ENCODE peak calls at places on chromosomes 11 and 22, in five cellular contexts. L is iPS DF 6.9, S is small intestine, G is A673, O is cardiac muscle cell. F is an unnamed sample. For H3K9me3 and H3K4me1, the result is how much of the 10 kb centered on the place peaks cover.

GRCh38 chr11:59206635-59207034 is 6.1 kb downstream of the MPEG1 start:
- DNase-seq in L (peak), S (peak), G (peak), O (peak), F (no peak)

GRCh38 chr22:38163844-38164577 is 17.6 kb downstream of the PLA2G6 start:
- DNase-seq in L (no peak), S (peak), G (no peak), O (no peak), F (no peak)

GRCh38 chr22:40635940-40636379 is 559 bp downstream of the MRTFA start:
- DNase-seq in L (no peak), S (peak), G (no peak), O (no peak), F (no peak)

GRCh38 chr11:28043930-28044709 is 63.8 kb downstream of the KIF18A start:
- DNase-seq in L (no peak), S (no peak), G (no peak), O (no peak), F (no peak)

GRCh38 chr11:18379201-18379600 is 15.2 kb upstream of the LDHA start:
- DNase-seq in L (no peak), S (no peak), G (no peak), O (no peak), F (no peak)

GRCh38 chr22:45254789-45255261 is 14.1 kb upstream of the KIAA0930 start:
- DNase-seq in L (no peak), S (no peak), G (no peak), O (no peak), F (no peak)

GRCh38 chr22:27716074-27716473 is 85.5 kb downstream of the MN1 start:
- DNase-seq in L (no peak), S (no peak), G (no peak), O (no peak), F (no peak)

GRCh38 chr11:20112291-20113146 is 47.8 kb downstream of the DBX1 start:
- DNase-seq in L (no peak), S (peak), G (peak), O (no peak), F (peak)

GRCh38 chr11:13338437-13339069 is 61.0 kb downstream of the BMAL1 start:
- DNase-seq in L (no peak), S (no peak), G (peak), O (no peak), F (no peak)

GRCh38 chr22:29635734-29636357 is 32.4 kb downstream of the NF2 start:
- DNase-seq in L (peak), S (peak), G (peak), O (peak), F (no peak)

GRCh38 chr11:62124186-62125113 is 639 bp downstream of the INCENP start:
- DNase-seq in L (no peak), S (peak), G (peak), O (peak), F (peak)

GRCh38 chr22:38240734-38241252 is 32.0 kb downstream of the TMEM184B start:
- DNase-seq in L (peak), S (peak), G (no peak), O (peak), F (no peak)

GRCh38 chr22:26295583-26296126 is 126.4 kb downstream of the SEZ6L start:
- DNase-seq in L (no peak), S (no peak), G (no peak), O (no peak), F (no peak)

GRCh38 chr11:116084511-116084910 is 580.3 kb upstream of the CADM1 start:
- DNase-seq in L (no peak), S (no peak), G (no peak), O (no peak), F (no peak)

GRCh38 chr11:79461144-79461543 is 20.3 kb upstream of the TENM4 start:
- DNase-seq in L (no peak), S (no peak), G (peak), O (peak), F (no peak)

GRCh38 chr22:48091656-48092223 is 1329.3 kb downstream of the TBC1D22A start:
- DNase-seq in L (no peak), S (no peak), G (no peak), O (no peak), F (no peak)
- H3K9me3 ChIP-seq in L (under half), S (under half), G (under half), O (under half), F (under half)

GRCh38 chr11:55457641-55458040 is 89.9 kb downstream of the OR4A15 start:
- DNase-seq in L (no peak), S (no peak), G (no peak), O (no peak), F (no peak)
- H3K4me1 ChIP-seq in L (under half), S (under half), G (under half), O (under half), F (under half)

DNA sequence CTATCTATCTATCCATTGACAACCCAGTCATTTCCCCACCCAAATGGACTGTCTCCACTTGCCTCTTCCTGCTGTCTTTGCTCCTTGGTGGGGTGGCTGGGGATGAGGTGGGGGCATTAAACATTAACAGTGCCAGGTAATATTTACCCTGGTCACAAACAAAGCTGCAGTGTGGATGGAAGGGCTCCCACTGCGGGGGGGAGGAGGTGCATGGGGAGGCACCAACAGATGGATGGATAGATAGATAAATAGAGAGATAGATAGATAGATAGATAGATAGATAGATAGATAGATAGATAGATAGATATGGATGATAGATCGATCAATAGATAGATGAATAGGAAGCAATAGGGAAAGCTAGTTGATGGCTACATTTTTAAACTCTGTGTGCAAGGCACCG is 2.3 kb upstream of the FXYD2 start:
- DNase-seq in L (no peak), S (no peak), G (no peak), O (no peak), F (no peak)
- H3K9me3 ChIP-seq in L (under half), S (under half), G (under half), O (under half), F (under half)

DNA sequence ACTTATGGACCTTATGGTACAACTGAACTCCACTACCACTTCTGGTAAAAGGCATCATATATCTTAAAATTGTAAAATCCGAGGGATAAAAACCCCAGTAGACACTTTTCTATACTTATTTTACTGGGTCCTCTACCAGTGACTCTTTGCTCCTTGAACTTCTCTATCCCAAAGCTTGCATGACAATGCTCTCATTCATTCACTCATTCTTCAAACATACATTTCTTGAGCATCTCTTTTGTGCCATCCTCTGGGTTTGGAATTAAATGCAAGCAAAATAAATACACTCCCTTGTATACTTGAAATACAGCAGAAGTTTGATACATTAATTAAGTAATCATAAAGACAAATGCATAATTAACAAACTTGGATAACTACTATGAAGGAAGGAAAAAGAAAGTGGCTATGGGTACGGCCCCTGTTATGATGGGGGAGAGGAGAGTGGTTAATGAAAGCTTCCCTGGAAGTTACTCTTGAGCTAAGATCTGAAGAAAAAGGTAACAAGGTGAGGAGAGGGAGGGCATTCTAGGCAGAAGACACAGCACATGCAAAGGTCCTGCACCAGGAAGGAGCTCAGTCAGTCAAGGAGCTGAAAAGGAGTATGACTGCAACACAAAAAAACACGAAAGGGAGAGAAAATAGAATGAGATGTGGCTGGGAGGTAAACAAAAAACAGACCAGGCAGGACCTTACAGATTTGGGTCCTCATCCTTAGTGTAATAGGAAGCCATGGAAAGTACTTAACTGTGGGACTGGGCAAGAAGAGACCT is 8.0 kb downstream of the MPZL3 start:
- DNase-seq in L (no peak), S (no peak), G (no peak), O (no peak), F (no peak)
- H3K4me1 ChIP-seq in L (under half), S (under half), G (under half), O (under half), F (under half)

GRCh38 chr11:91926967-91927366 is 297.7 kb upstream of the FAT3 start:
- DNase-seq in L (no peak), S (no peak), G (no peak), O (no peak), F (peak)
- H3K9me3 ChIP-seq in L (under half), S (under half), G (under half), O (under half), F (under half)

DNA sequence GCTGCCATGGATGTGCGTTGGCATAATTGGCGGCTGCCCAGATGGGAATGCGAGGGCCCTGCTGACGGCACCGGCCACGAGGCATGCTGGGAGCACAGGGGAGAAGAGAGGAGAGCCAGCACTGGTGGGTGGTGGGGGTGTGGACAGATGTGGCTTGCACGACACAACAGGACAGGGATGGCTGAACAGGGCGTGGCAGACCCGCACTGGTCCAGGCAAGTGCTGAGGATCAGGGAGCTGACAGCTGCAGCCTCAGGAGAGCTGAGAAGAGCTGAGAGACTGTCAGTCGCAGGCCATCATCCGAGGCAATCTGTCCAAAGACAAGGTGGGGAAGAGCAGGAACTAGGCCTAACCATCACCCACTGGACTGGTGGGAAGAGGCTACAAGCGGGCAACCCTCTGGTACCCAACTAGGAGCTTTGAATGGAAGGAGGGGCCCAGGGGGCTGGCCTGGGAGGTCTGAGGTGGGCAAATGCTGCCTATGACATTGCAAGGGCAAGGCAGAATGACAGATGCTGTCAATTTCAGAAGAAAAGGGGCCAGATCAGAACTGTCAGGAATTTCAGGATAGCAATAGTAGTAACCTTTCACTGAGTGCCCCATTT is 2.4 kb downstream of the GNB1L start:
- DNase-seq in L (no peak), S (no peak), G (no peak), O (no peak), F (no peak)
- H3K4me1 ChIP-seq in L (under half), S (under half), G (under half), O (under half), F (under half)

DNA sequence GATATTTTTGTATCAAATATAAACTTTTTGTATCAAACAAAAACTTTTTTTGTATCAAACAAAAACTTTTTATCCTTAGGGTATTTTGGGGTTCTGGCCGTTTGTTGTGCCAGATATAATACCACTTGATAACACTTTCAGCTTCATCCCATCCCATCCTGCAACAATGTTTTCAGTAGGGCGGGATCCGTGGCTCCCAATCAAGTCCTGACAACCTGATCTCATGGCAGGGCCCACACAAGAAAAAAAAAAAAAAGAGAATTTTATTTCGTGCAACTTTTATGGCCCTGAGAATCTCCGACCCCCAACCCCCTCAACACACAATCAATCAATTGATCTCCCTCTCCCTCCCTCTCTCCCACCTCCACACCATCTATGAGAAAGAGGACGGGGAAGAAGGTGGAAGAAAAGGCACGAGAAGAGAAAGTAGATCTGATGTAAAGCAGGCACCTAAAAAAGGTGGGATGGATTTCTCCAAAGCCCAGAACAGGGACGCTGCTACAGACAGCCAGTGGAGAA is 4749.6 kb upstream of the OR11H1 start:
- DNase-seq in L (no peak), S (no peak), G (no peak), O (no peak), F (no peak)
- H3K9me3 ChIP-seq in L (under half), S (under half), G (half or more), O (under half), F (under half)

GRCh38 chr11:65078151-65078550 is 5.7 kb downstream of the CDCA5 start:
- DNase-seq in L (peak), S (peak), G (peak), O (peak), F (no peak)
- H3K4me1 ChIP-seq in L (under half), S (under half), G (under half), O (under half), F (under half)